ENCODE peak calls at places on chromosomes 2 and 18, in nine cellular contexts. N is cardiac muscle cell; A is colonic mucosa; R is PC-9; D is hepatocyte; F is bronchial epithelial cell; T is mammary epithelial cell; P is transverse colon; W is CD8-positive, alpha-beta T cell. H is an unnamed sample.

GRCh38 chr2:216083464-216084279 is 2.0 kb downstream of the TMEM169 start:
- DNase-seq in W (no peak), D (no peak), P (no peak), R (no peak), F (no peak), T (peak; percentile 88), N (peak; percentile 78), A (no peak), H (peak; percentile 87)

GRCh38 chr2:9745153-9745899 is 97.9 kb upstream of the TAF1B start:
- DNase-seq in F (peak; percentile 39), T (no peak), P (no peak), N (no peak), R (peak; percentile 63), W (no peak), A (no peak), D (no peak), H (no peak)

GRCh38 chr18:33717339-33717738 is 139.3 kb downstream of the ASXL3 start:
- DNase-seq in A (no peak), D (no peak), W (no peak), P (no peak), F (no peak), N (no peak), T (no peak), R (no peak), H (no peak)

GRCh38 chr2:15818186-15818795 is 122.1 kb upstream of the MYCN start:
- DNase-seq in R (no peak), T (no peak), F (no peak), P (no peak), D (no peak), A (no peak), W (no peak), N (no peak), H (no peak)

GRCh38 chr2:136361521-136361920 is 243.6 kb upstream of the CXCR4 start:
- DNase-seq in W (no peak), P (no peak), T (peak; percentile 47), A (no peak), D (no peak), N (no peak), R (no peak), F (peak; percentile 35), H (no peak)

GRCh38 chr2:37493425-37493824 is 149.0 kb downstream of the QPCT start:
- DNase-seq in A (no peak), W (no peak), D (no peak), P (no peak), F (no peak), T (no peak), N (no peak), R (no peak), H (no peak)

GRCh38 chr2:71557321-71557720 is 104.0 kb downstream of the DYSF start:
- DNase-seq in R (no peak), A (no peak), W (no peak), F (no peak), N (no peak), D (no peak), P (no peak), T (no peak), H (no peak)

GRCh38 chr2:64987001-64987962 is 1.9 kb upstream of the SLC1A4 start:
- DNase-seq in T (peak; percentile 56), P (no peak), W (no peak), F (peak; percentile 72), A (no peak), D (no peak), R (no peak), N (peak; percentile 29), H (no peak)

GRCh38 chr2:54618646-54619565 is 104.6 kb upstream of the EML6 start:
- DNase-seq in P (no peak), F (no peak), R (no peak), D (no peak), W (no peak), N (no peak), T (no peak), A (no peak), H (peak; percentile 33)

GRCh38 chr2:74632939-74633312 is 15.2 kb downstream of the M1AP start:
- DNase-seq in F (no peak), R (no peak), A (no peak), N (no peak), W (no peak), P (no peak), D (no peak), T (no peak), H (no peak)

GRCh38 chr2:10709290-10709939 is 12.0 kb upstream of the ATP6V1C2 start:
- DNase-seq in W (no peak), P (peak; percentile 26), T (peak; percentile 44), R (no peak), A (peak; percentile 33), F (peak; percentile 52), N (peak; percentile 40), D (peak; percentile 28), H (peak; percentile 56)

GRCh38 chr2:224069172-224069571 is 30.1 kb upstream of the SERPINE2 start:
- DNase-seq in W (no peak), D (no peak), A (peak; percentile 27), F (no peak), N (peak; percentile 67), T (peak; percentile 21), P (no peak), R (no peak), H (no peak)

GRCh38 chr2:9675369-9676351 is 44.9 kb upstream of the YWHAQ start:
- DNase-seq in N (peak; percentile 82), D (no peak), F (peak; percentile 94), P (no peak), T (peak; percentile 91), A (no peak), W (no peak), R (peak; percentile 98), H (peak; percentile 55)

GRCh38 chr2:29817846-29818680 is 103.3 kb downstream of the ALK start:
- DNase-seq in N (no peak), D (no peak), P (no peak), R (no peak), F (no peak), A (no peak), W (no peak), T (no peak), H (no peak)

GRCh38 chr2:141899740-141900139 is 231.1 kb downstream of the LRP1B start:
- DNase-seq in P (no peak), W (no peak), N (no peak), D (peak; percentile 25), F (no peak), A (no peak), T (no peak), R (no peak), H (no peak)

DNA sequence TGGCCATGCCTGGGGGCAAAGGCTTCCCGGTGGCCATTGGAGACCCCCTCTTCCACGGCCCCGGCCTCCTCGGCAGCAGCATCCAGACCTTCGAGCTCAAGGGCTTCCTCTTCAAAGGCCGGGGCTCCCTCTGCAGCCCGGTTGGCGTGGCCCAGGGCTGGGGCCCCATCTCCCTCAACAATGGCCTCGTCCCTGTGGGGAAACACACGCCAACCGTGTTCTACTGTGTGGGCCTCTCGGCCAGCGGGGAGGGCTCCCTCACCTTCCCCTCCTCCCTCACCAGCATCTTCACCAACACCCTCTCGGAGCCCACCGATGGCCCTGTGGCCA is 2.7 kb downstream of the RTP5 start:
- DNase-seq in D (no peak), A (no peak), F (no peak), R (no peak), N (no peak), W (no peak), T (no peak), P (no peak), H (no peak)
- TF ChIP-seq CTCF in D (no peak), A (no peak), F (no peak), R (no peak), N (no peak), W (no peak), T (no peak), P (no peak), H (no peak)

GRCh38 chr18:79533146-79533545 is 137.4 kb downstream of the NFATC1 start:
- DNase-seq in W (no peak), N (no peak), D (no peak), R (no peak), A (no peak), F (no peak), T (no peak), P (peak; percentile 4), H (no peak)
- H3K27me3 ChIP-seq in W (no peaks in the 10 kb centered on the region), N (no peaks in the 10 kb centered on the region), D (no peaks in the 10 kb centered on the region), R (peaks cover 87% of the 10 kb centered on the region), A (no peaks in the 10 kb centered on the region), F (no peaks in the 10 kb centered on the region), T (no peaks in the 10 kb centered on the region), P (peaks cover 9% of the 10 kb centered on the region), H (peaks cover 39% of the 10 kb centered on the region)

DNA sequence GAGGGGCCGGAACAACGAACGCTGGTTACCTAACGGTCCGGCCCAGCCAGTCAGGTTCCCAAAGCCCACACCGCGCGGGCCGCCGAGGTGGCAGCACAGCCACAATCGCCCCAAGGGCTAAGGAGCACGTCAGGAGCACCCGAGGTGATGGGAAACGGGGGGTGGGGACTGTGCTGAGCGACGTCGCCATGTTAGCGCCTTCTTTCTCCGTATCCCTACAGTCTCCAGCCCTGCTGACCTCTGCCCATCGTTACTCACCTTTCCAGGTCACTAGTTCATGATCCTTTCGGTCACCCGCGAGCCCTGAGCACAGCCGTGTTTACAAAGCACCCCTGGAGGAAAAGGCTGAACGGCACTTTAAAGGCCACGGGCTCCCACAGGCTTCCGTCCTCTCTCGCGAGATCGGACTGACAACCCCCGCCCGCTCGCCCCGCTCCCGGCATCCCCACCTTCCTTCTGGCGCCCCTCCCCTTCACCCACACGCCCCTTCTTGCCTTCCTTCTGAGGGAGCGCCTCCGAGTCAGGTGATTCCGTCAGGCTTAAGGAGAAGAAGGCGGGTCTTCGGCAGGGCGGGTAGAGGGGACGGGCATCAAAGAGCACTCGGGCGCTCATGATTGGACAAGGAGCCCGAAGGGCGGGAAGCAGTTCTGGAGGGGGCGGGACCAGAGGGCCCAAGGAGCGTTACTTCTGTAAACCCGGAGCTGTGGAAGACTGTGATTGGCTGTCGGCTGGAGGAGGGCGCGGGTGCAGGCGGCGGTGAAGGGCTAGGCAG is at the start of gene ATF2:
- DNase-seq in W (peak; percentile 97), N (peak; percentile 100), F (peak; percentile 98), P (peak; percentile 98), D (peak; percentile 99), R (peak; percentile 100), A (peak; percentile 99), T (peak; percentile 100), H (peak; percentile 100)
- TF ChIP-seq CTCF in W (no peak), N (no peak), F (no peak), P (no peak), D (no peak), R (no peak), A (no peak), T (no peak), H (no peak)

GRCh38 chr2:102621630-102622029 is 2.3 kb downstream of the SLC9A2 start:
- DNase-seq in P (no peak), T (no peak), R (peak; percentile 62), F (no peak), A (no peak), D (no peak), W (no peak), N (no peak), H (no peak)
- H3K27me3 ChIP-seq in P (peaks cover 31% of the 10 kb centered on the region), T (peaks cover 2% of the 10 kb centered on the region), R (no peaks in the 10 kb centered on the region), F (peaks cover 26% of the 10 kb centered on the region), A (no peaks in the 10 kb centered on the region), D (peaks cover 51% of the 10 kb centered on the region), W (peaks cover 5% of the 10 kb centered on the region), N (peaks cover 83% of the 10 kb centered on the region), H (peaks cover 85% of the 10 kb centered on the region)

H was measured in neural progenitor cell.